ENCODE peak calls at places on chromosomes 2 and 18, in six cellular contexts. W is ovary; D is colonic mucosa; N is CD8-positive, alpha-beta memory T cell; A is pancreas; U is spleen. H is an unnamed sample.

GRCh38 chr2:155021591-155021990 is 323.1 kb downstream of the KCNJ3 start:
- DNase-seq in W (no peak), D (no peak), N (no peak), A (no peak), U (no peak), H (no peak)

GRCh38 chr2:9939587-9940485 is 11.7 kb upstream of the GRHL1 start:
- DNase-seq in W (no peak), D (no peak), N (no peak), A (no peak), U (no peak), H (no peak)

GRCh38 chr18:50231621-50232020 is 34.7 kb downstream of the CFAP53 start:
- DNase-seq in W (no peak), D (no peak), N (no peak), A (no peak), U (no peak), H (no peak)

GRCh38 chr2:206218792-206219509 is 55.5 kb upstream of the ZDBF2 start:
- DNase-seq in W (no peak), D (no peak), N (no peak), A (no peak), U (no peak), H (no peak)

GRCh38 chr2:237594514-237594871 is 4.0 kb upstream of the RAB17 start:
- DNase-seq in W (no peak), D (no peak), N (no peak), A (no peak), U (peak), H (no peak)

GRCh38 chr18:75121266-75121665 is 87.7 kb downstream of the PTGR3 start:
- DNase-seq in W (no peak), D (no peak), N (no peak), A (no peak), U (no peak), H (no peak)

GRCh38 chr2:212940816-212941215 is 210.6 kb downstream of the IKZF2 start:
- DNase-seq in W (no peak), D (peak), N (no peak), A (no peak), U (no peak), H (peak)

GRCh38 chr18:34224423-34225217 is at the start of gene NOL4:
- DNase-seq in W (peak), D (peak), N (no peak), A (peak), U (peak), H (peak)

GRCh38 chr2:177129610-177130009 is 83.0 kb upstream of the HNRNPA3 start:
- DNase-seq in W (no peak), D (no peak), N (no peak), A (no peak), U (no peak), H (no peak)

GRCh38 chr2:66446178-66446860 is 11.4 kb downstream of the MEIS1 start:
- DNase-seq in W (peak), D (no peak), N (no peak), A (peak), U (no peak), H (no peak)

GRCh38 chr2:108315408-108316193 is 26.9 kb downstream of the SULT1C2 start:
- DNase-seq in W (no peak), D (peak), N (no peak), A (no peak), U (no peak), H (peak)

GRCh38 chr18:75727479-75727878 is 300.0 kb upstream of the SMIM21 start:
- DNase-seq in W (peak), D (peak), N (no peak), A (no peak), U (no peak), H (no peak)

GRCh38 chr2:240964854-240965295 is 33.5 kb upstream of the SNED1 start:
- DNase-seq in W (peak), D (no peak), N (no peak), A (peak), U (no peak), H (no peak)

GRCh38 chr2:196849895-196850294 is 40.7 kb upstream of the C2orf66 start:
- DNase-seq in W (no peak), D (peak), N (no peak), A (no peak), U (no peak), H (peak)

GRCh38 chr2:201415149-201415548 is 36.1 kb downstream of the TRAK2 start:
- DNase-seq in W (no peak), D (no peak), N (no peak), A (no peak), U (no peak), H (no peak)

GRCh38 chr2:109129356-109129920 is 433 bp downstream of the SH3RF3 start:
- DNase-seq in W (peak), D (peak), N (no peak), A (peak), U (peak), H (no peak)

GRCh38 chr2:47016172-47016913 is 100.7 kb upstream of the MCFD2 start:
- DNase-seq in W (no peak), D (peak), N (no peak), A (peak), U (no peak), H (peak)

GRCh38 chr2:8263931-8264330 is 417.9 kb upstream of the ID2 start:
- DNase-seq in W (no peak), D (no peak), N (no peak), A (no peak), U (no peak), H (no peak)

GRCh38 chr2:130289780-130290179 is 52.9 kb upstream of the IMP4 start:
- DNase-seq in W (no peak), D (no peak), N (no peak), A (no peak), U (no peak), H (no peak)

GRCh38 chr2:98454500-98455235 is 10.0 kb downstream of the INPP4A start:
- DNase-seq in W (no peak), D (no peak), N (no peak), A (no peak), U (no peak), H (no peak)

GRCh38 chr2:64695656-64696310 is 42.1 kb upstream of the SERTAD2 start:
- DNase-seq in W (no peak), D (no peak), N (no peak), A (no peak), U (no peak), H (no peak)

GRCh38 chr2:214246417-214246816 is 164.4 kb upstream of the VWC2L start:
- DNase-seq in W (no peak), D (no peak), N (no peak), A (no peak), U (no peak), H (no peak)

GRCh38 chr2:172664766-172665165 is 70.9 kb upstream of the RAPGEF4 start:
- DNase-seq in W (no peak), D (no peak), N (no peak), A (no peak), U (no peak), H (no peak)

GRCh38 chr2:74002515-74003391 is 18.0 kb downstream of the TET3 start:
- DNase-seq in W (peak), D (peak), N (peak), A (peak), U (peak), H (peak)

GRCh38 chr2:105557021-105557420 is 158.2 kb upstream of the FHL2 start:
- DNase-seq in W (peak), D (no peak), N (no peak), A (no peak), U (no peak), H (no peak)

GRCh38 chr2:152560163-152560562 is 157.1 kb downstream of the PRPF40A start:
- DNase-seq in W (no peak), D (no peak), N (no peak), A (no peak), U (no peak), H (no peak)

GRCh38 chr2:219736196-219736595 is 108.8 kb downstream of the SLC4A3 start:
- DNase-seq in W (peak), D (peak), N (no peak), A (no peak), U (no peak), H (peak)

GRCh38 chr18:51593931-51594330 is 396.4 kb upstream of the MEX3C start:
- DNase-seq in W (no peak), D (no peak), N (no peak), A (no peak), U (no peak), H (no peak)

GRCh38 chr18:58140366-58141325 is 96.6 kb downstream of the NEDD4L start:
- DNase-seq in W (no peak), D (no peak), N (no peak), A (no peak), U (no peak), H (no peak)

GRCh38 chr2:153543639-153544071 is 65.1 kb upstream of the RPRM start:
- DNase-seq in W (no peak), D (no peak), N (no peak), A (no peak), U (no peak), H (no peak)

GRCh38 chr2:33607137-33607781 is 8.2 kb upstream of the FAM98A start:
- DNase-seq in W (no peak), D (no peak), N (no peak), A (no peak), U (no peak), H (no peak)

GRCh38 chr2:726158-726557 is 49.0 kb upstream of the TMEM18 start:
- DNase-seq in W (no peak), D (no peak), N (no peak), A (no peak), U (no peak), H (no peak)

GRCh38 chr2:241636983-241637232 is at the start of gene THAP4:
- DNase-seq in W (no peak), D (peak), N (peak), A (peak), U (peak), H (peak)

GRCh38 chr2:171592026-171592555 is 69.8 kb downstream of the CYBRD1 start:
- DNase-seq in W (no peak), D (no peak), N (no peak), A (no peak), U (no peak), H (no peak)

DNA sequence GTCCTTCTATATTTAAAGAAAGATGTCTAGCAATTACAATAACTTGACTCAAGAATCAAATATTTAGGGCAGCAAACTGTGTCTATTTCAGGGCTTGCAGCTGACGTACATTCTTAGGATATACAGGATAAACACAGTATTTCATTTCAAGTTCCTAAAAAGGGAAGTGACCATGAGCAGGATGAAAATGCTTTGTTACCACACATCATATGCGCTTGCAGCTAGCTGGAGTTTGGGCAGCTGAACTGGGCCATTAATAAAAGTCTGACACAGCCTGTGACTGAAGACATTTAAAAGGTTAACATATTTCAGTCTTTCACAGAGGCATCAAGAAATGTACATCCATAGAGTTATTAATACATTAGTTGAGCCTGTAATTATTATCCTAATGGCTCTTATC is 264.5 kb upstream of the TRIB2 start:
- DNase-seq in W (no peak), D (no peak), N (no peak), A (no peak), U (no peak), H (no peak)
- H3K27ac ChIP-seq in W (peak), D (no peak), N (peak), A (peak), U (peak), H (no peak)

GRCh38 chr2:20592106-20593071 is 58.5 kb downstream of the HS1BP3 start:
- DNase-seq in W (peak), D (no peak), N (no peak), A (no peak), U (peak), H (no peak)
- H3K27ac ChIP-seq in W (no peak), D (no peak), N (no peak), A (no peak), U (no peak), H (no peak)

GRCh38 chr18:46407471-46408166 is 249.4 kb downstream of the LOXHD1 start:
- DNase-seq in W (no peak), D (no peak), N (no peak), A (no peak), U (no peak), H (no peak)
- H3K27ac ChIP-seq in W (no peak), D (no peak), N (no peak), A (no peak), U (no peak), H (no peak)

DNA sequence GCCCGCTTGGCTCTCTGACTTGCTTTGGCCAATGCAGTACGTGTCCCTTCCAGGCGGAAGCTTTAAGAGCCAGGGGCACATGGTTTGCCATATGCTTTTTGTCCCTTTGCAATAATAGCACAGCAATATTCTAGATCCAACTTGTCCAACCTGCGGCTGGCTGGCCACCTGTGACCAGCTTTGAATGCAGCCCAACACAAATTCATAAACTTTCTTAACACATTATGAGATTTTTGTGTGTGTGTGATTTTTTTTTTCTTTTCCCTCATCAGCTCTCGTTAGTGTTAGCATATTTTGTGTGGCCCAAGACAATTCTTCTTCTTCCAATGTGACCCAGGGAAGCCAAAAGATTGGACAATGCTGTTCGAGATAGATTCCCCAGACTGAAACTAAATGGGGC is 119.3 kb upstream of the SIX3 start:
- DNase-seq in W (no peak), D (no peak), N (no peak), A (no peak), U (no peak), H (no peak)
- H3K27ac ChIP-seq in W (no peak), D (no peak), N (no peak), A (no peak), U (no peak), H (no peak)

DNA sequence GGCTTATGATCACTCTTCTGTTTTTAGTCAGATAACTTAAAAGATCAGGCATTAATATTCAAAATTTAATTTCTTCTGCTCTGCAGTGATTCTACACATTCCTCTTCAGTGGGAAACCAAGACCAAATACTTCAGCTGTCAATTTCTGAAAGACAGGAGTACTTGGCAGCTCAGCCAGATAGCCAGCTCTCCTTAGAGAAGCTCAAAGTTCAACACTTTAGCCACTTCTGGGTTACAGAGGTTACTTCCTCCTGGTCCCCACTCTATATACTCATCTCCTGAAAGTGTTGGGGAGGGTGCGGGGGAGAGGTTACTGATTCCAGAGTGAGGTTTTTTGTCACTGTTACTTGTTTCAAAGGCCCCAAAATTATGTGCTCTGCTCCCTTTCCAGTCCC is 4.1 kb downstream of the CYTIP start:
- DNase-seq in W (no peak), D (peak), N (no peak), A (no peak), U (no peak), H (no peak)
- H3K27ac ChIP-seq in W (no peak), D (peak), N (peak), A (peak), U (peak), H (no peak)